ENCODE peak calls at places on chromosomes 5 and 9, in five cellular contexts. One of them, this sample, is unnamed.

GRCh38 chr5:171573021-171573420 is 153.6 kb downstream of the FGF18 start:
- DNase-seq in hepatic stellate cell: no peak
- DNase-seq in naive thymus-derived CD4-positive, alpha-beta T cell: no peak
- DNase-seq in stimulated activated CD4-positive, alpha-beta T cell treated with anti-CD3 and anti-CD28 coated beads, Interleukin-15, amount 100 ng/mL, for 24 hours: no peak
- DNase-seq in NCI-H1092: no peak
- DNase-seq in this sample: no peak

GRCh38 chr5:3787604-3788003 is 192.0 kb downstream of the IRX1 start:
- DNase-seq in stimulated activated CD4-positive, alpha-beta T cell treated with anti-CD3 and anti-CD28 coated beads, Interleukin-15, amount 100 ng/mL, for 24 hours: no peak
- DNase-seq in hepatic stellate cell: no peak
- DNase-seq in NCI-H1092: no peak
- DNase-seq in naive thymus-derived CD4-positive, alpha-beta T cell: no peak
- DNase-seq in this sample: no peak

GRCh38 chr9:98202252-98202651 is 9.8 kb upstream of the CORO2A start:
- DNase-seq in naive thymus-derived CD4-positive, alpha-beta T cell: no peak
- DNase-seq in hepatic stellate cell: no peak
- DNase-seq in stimulated activated CD4-positive, alpha-beta T cell treated with anti-CD3 and anti-CD28 coated beads, Interleukin-15, amount 100 ng/mL, for 24 hours: no peak
- DNase-seq in NCI-H1092: no peak
- DNase-seq in this sample: no peak

GRCh38 chr5:54390015-54390414 is 65.5 kb upstream of the HSPB3 start:
- DNase-seq in stimulated activated CD4-positive, alpha-beta T cell treated with anti-CD3 and anti-CD28 coated beads, Interleukin-15, amount 100 ng/mL, for 24 hours: no peak
- DNase-seq in naive thymus-derived CD4-positive, alpha-beta T cell: no peak
- DNase-seq in hepatic stellate cell: peak
- DNase-seq in NCI-H1092: peak
- DNase-seq in this sample: no peak

GRCh38 chr5:29963956-29964355 is 1229.5 kb upstream of the CDH6 start:
- DNase-seq in stimulated activated CD4-positive, alpha-beta T cell treated with anti-CD3 and anti-CD28 coated beads, Interleukin-15, amount 100 ng/mL, for 24 hours: no peak
- DNase-seq in NCI-H1092: no peak
- DNase-seq in hepatic stellate cell: no peak
- DNase-seq in naive thymus-derived CD4-positive, alpha-beta T cell: no peak
- DNase-seq in this sample: no peak

GRCh38 chr5:139140631-139141071 is 57.5 kb downstream of the SIL1 start:
- DNase-seq in naive thymus-derived CD4-positive, alpha-beta T cell: no peak
- DNase-seq in hepatic stellate cell: peak
- DNase-seq in NCI-H1092: no peak
- DNase-seq in stimulated activated CD4-positive, alpha-beta T cell treated with anti-CD3 and anti-CD28 coated beads, Interleukin-15, amount 100 ng/mL, for 24 hours: no peak
- DNase-seq in this sample: no peak

GRCh38 chr5:140113180-140113698 is 670 bp upstream of the PURA start:
- DNase-seq in stimulated activated CD4-positive, alpha-beta T cell treated with anti-CD3 and anti-CD28 coated beads, Interleukin-15, amount 100 ng/mL, for 24 hours: peak
- DNase-seq in hepatic stellate cell: no peak
- DNase-seq in NCI-H1092: no peak
- DNase-seq in naive thymus-derived CD4-positive, alpha-beta T cell: no peak
- DNase-seq in this sample: peak

GRCh38 chr5:160054831-160055230 is 45.9 kb downstream of the TTC1 start:
- DNase-seq in hepatic stellate cell: peak
- DNase-seq in naive thymus-derived CD4-positive, alpha-beta T cell: no peak
- DNase-seq in stimulated activated CD4-positive, alpha-beta T cell treated with anti-CD3 and anti-CD28 coated beads, Interleukin-15, amount 100 ng/mL, for 24 hours: no peak
- DNase-seq in NCI-H1092: no peak
- DNase-seq in this sample: no peak

GRCh38 chr5:170448221-170448620 is 55.6 kb upstream of the KCNIP1 start:
- DNase-seq in stimulated activated CD4-positive, alpha-beta T cell treated with anti-CD3 and anti-CD28 coated beads, Interleukin-15, amount 100 ng/mL, for 24 hours: no peak
- DNase-seq in naive thymus-derived CD4-positive, alpha-beta T cell: no peak
- DNase-seq in hepatic stellate cell: no peak
- DNase-seq in NCI-H1092: no peak
- DNase-seq in this sample: peak

GRCh38 chr9:135608999-135609317 is 30.4 kb downstream of the GLT6D1 start:
- DNase-seq in stimulated activated CD4-positive, alpha-beta T cell treated with anti-CD3 and anti-CD28 coated beads, Interleukin-15, amount 100 ng/mL, for 24 hours: no peak
- DNase-seq in naive thymus-derived CD4-positive, alpha-beta T cell: no peak
- DNase-seq in hepatic stellate cell: no peak
- DNase-seq in NCI-H1092: no peak
- DNase-seq in this sample: no peak

GRCh38 chr5:1727571-1727970 is 72.1 kb downstream of the MRPL36 start:
- DNase-seq in hepatic stellate cell: no peak
- DNase-seq in naive thymus-derived CD4-positive, alpha-beta T cell: no peak
- DNase-seq in stimulated activated CD4-positive, alpha-beta T cell treated with anti-CD3 and anti-CD28 coated beads, Interleukin-15, amount 100 ng/mL, for 24 hours: no peak
- DNase-seq in NCI-H1092: no peak
- DNase-seq in this sample: peak

GRCh38 chr5:126811515-126812198 is 34.7 kb downstream of the LMNB1 start:
- DNase-seq in hepatic stellate cell: no peak
- DNase-seq in naive thymus-derived CD4-positive, alpha-beta T cell: peak
- DNase-seq in stimulated activated CD4-positive, alpha-beta T cell treated with anti-CD3 and anti-CD28 coated beads, Interleukin-15, amount 100 ng/mL, for 24 hours: peak
- DNase-seq in NCI-H1092: no peak
- DNase-seq in this sample: no peak

GRCh38 chr5:85000671-85001070 is 616.0 kb upstream of the EDIL3 start:
- DNase-seq in NCI-H1092: no peak
- DNase-seq in stimulated activated CD4-positive, alpha-beta T cell treated with anti-CD3 and anti-CD28 coated beads, Interleukin-15, amount 100 ng/mL, for 24 hours: no peak
- DNase-seq in naive thymus-derived CD4-positive, alpha-beta T cell: no peak
- DNase-seq in hepatic stellate cell: peak
- DNase-seq in this sample: no peak

GRCh38 chr9:19231126-19232035 is 888 bp downstream of the DENND4C start:
- DNase-seq in hepatic stellate cell: peak
- DNase-seq in NCI-H1092: no peak
- DNase-seq in naive thymus-derived CD4-positive, alpha-beta T cell: no peak
- DNase-seq in stimulated activated CD4-positive, alpha-beta T cell treated with anti-CD3 and anti-CD28 coated beads, Interleukin-15, amount 100 ng/mL, for 24 hours: peak
- DNase-seq in this sample: no peak

GRCh38 chr5:112694853-112695709 is 42.6 kb upstream of the APC start:
- DNase-seq in stimulated activated CD4-positive, alpha-beta T cell treated with anti-CD3 and anti-CD28 coated beads, Interleukin-15, amount 100 ng/mL, for 24 hours: no peak
- DNase-seq in naive thymus-derived CD4-positive, alpha-beta T cell: no peak
- DNase-seq in hepatic stellate cell: no peak
- DNase-seq in NCI-H1092: no peak
- DNase-seq in this sample: peak

GRCh38 chr5:117943120-117943519 is 1045.2 kb downstream of the DTWD2 start:
- DNase-seq in naive thymus-derived CD4-positive, alpha-beta T cell: no peak
- DNase-seq in NCI-H1092: no peak
- DNase-seq in hepatic stellate cell: no peak
- DNase-seq in stimulated activated CD4-positive, alpha-beta T cell treated with anti-CD3 and anti-CD28 coated beads, Interleukin-15, amount 100 ng/mL, for 24 hours: no peak
- DNase-seq in this sample: no peak

GRCh38 chr9:76676857-76677256 is 87.4 kb upstream of the PCA3 start:
- DNase-seq in NCI-H1092: peak
- DNase-seq in stimulated activated CD4-positive, alpha-beta T cell treated with anti-CD3 and anti-CD28 coated beads, Interleukin-15, amount 100 ng/mL, for 24 hours: no peak
- DNase-seq in naive thymus-derived CD4-positive, alpha-beta T cell: no peak
- DNase-seq in hepatic stellate cell: no peak
- DNase-seq in this sample: no peak

GRCh38 chr9:88184986-88185385 is 46.7 kb upstream of the SPATA31C2 start:
- DNase-seq in stimulated activated CD4-positive, alpha-beta T cell treated with anti-CD3 and anti-CD28 coated beads, Interleukin-15, amount 100 ng/mL, for 24 hours: no peak
- DNase-seq in hepatic stellate cell: no peak
- DNase-seq in naive thymus-derived CD4-positive, alpha-beta T cell: no peak
- DNase-seq in NCI-H1092: peak
- DNase-seq in this sample: no peak

GRCh38 chr5:143314664-143315063 is 88.8 kb downstream of the NR3C1 start:
- DNase-seq in stimulated activated CD4-positive, alpha-beta T cell treated with anti-CD3 and anti-CD28 coated beads, Interleukin-15, amount 100 ng/mL, for 24 hours: no peak
- DNase-seq in hepatic stellate cell: peak
- DNase-seq in NCI-H1092: no peak
- DNase-seq in naive thymus-derived CD4-positive, alpha-beta T cell: no peak
- DNase-seq in this sample: no peak

GRCh38 chr5:131628990-131629389 is 6.0 kb downstream of the RAPGEF6 start:
- DNase-seq in stimulated activated CD4-positive, alpha-beta T cell treated with anti-CD3 and anti-CD28 coated beads, Interleukin-15, amount 100 ng/mL, for 24 hours: no peak
- DNase-seq in naive thymus-derived CD4-positive, alpha-beta T cell: no peak
- DNase-seq in hepatic stellate cell: no peak
- DNase-seq in NCI-H1092: no peak
- DNase-seq in this sample: no peak

GRCh38 chr9:79127661-79128060 is 444.1 kb upstream of the TLE4 start:
- DNase-seq in stimulated activated CD4-positive, alpha-beta T cell treated with anti-CD3 and anti-CD28 coated beads, Interleukin-15, amount 100 ng/mL, for 24 hours: no peak
- DNase-seq in naive thymus-derived CD4-positive, alpha-beta T cell: no peak
- DNase-seq in hepatic stellate cell: no peak
- DNase-seq in NCI-H1092: no peak
- DNase-seq in this sample: no peak

GRCh38 chr5:134079748-134080581 is 34.5 kb upstream of the TCF7 start:
- DNase-seq in hepatic stellate cell: no peak
- DNase-seq in NCI-H1092: no peak
- DNase-seq in naive thymus-derived CD4-positive, alpha-beta T cell: peak
- DNase-seq in stimulated activated CD4-positive, alpha-beta T cell treated with anti-CD3 and anti-CD28 coated beads, Interleukin-15, amount 100 ng/mL, for 24 hours: peak
- DNase-seq in this sample: no peak

GRCh38 chr5:37665889-37666288 is 174.0 kb downstream of the GDNF start:
- DNase-seq in stimulated activated CD4-positive, alpha-beta T cell treated with anti-CD3 and anti-CD28 coated beads, Interleukin-15, amount 100 ng/mL, for 24 hours: no peak
- DNase-seq in NCI-H1092: peak
- DNase-seq in naive thymus-derived CD4-positive, alpha-beta T cell: no peak
- DNase-seq in hepatic stellate cell: no peak
- DNase-seq in this sample: no peak

GRCh38 chr5:132500931-132501628 is 10.5 kb upstream of the IRF1 start:
- DNase-seq in naive thymus-derived CD4-positive, alpha-beta T cell: peak
- DNase-seq in NCI-H1092: peak
- DNase-seq in hepatic stellate cell: no peak
- DNase-seq in stimulated activated CD4-positive, alpha-beta T cell treated with anti-CD3 and anti-CD28 coated beads, Interleukin-15, amount 100 ng/mL, for 24 hours: peak
- DNase-seq in this sample: peak

GRCh38 chr5:15377573-15378340 is 122.2 kb upstream of the FBXL7 start:
- DNase-seq in stimulated activated CD4-positive, alpha-beta T cell treated with anti-CD3 and anti-CD28 coated beads, Interleukin-15, amount 100 ng/mL, for 24 hours: no peak
- DNase-seq in hepatic stellate cell: no peak
- DNase-seq in NCI-H1092: no peak
- DNase-seq in naive thymus-derived CD4-positive, alpha-beta T cell: no peak
- DNase-seq in this sample: no peak

This sample was measured in islet precursor cell.